ENCODE peak calls at places on chromosomes 6 and 20, in four cellular contexts. One of them, this sample, is unnamed.

GRCh38 chr20:49508435-49509199 is 26.1 kb upstream of the KCNB1 start:
- DNase-seq in Peyer's patch: no peak
- DNase-seq in H4: peak
- DNase-seq in HuH-7.5: peak
- DNase-seq in this sample: peak

GRCh38 chr6:148869589-148869988 is 122.8 kb downstream of the UST start:
- DNase-seq in H4: peak
- DNase-seq in HuH-7.5: no peak
- DNase-seq in Peyer's patch: no peak
- DNase-seq in this sample: peak

GRCh38 chr6:10837009-10837691 is 1.2 kb downstream of the MAK start:
- DNase-seq in H4: no peak
- DNase-seq in HuH-7.5: peak
- DNase-seq in Peyer's patch: peak
- DNase-seq in this sample: peak

GRCh38 chr6:165646484-165646883 is 16.6 kb downstream of the PDE10A start:
- DNase-seq in HuH-7.5: no peak
- DNase-seq in Peyer's patch: no peak
- DNase-seq in H4: no peak
- DNase-seq in this sample: no peak

GRCh38 chr6:73006161-73006560 is 219.1 kb downstream of the KHDC1L start:
- DNase-seq in Peyer's patch: no peak
- DNase-seq in HuH-7.5: no peak
- DNase-seq in H4: no peak
- DNase-seq in this sample: no peak

GRCh38 chr6:76703285-76703684 is 630.8 kb upstream of the IMPG1 start:
- DNase-seq in H4: no peak
- DNase-seq in HuH-7.5: no peak
- DNase-seq in Peyer's patch: no peak
- DNase-seq in this sample: no peak

GRCh38 chr6:31579546-31580445 is 2.4 kb downstream of the LTB start:
- DNase-seq in H4: no peak
- DNase-seq in HuH-7.5: no peak
- DNase-seq in Peyer's patch: no peak
- DNase-seq in this sample: no peak

GRCh38 chr6:137872071-137872470 is 5.0 kb downstream of the TNFAIP3 start:
- DNase-seq in HuH-7.5: no peak
- DNase-seq in Peyer's patch: no peak
- DNase-seq in H4: no peak
- DNase-seq in this sample: no peak

GRCh38 chr6:112957526-112957916 is 610.4 kb downstream of the RFPL4B start:
- DNase-seq in HuH-7.5: no peak
- DNase-seq in H4: no peak
- DNase-seq in Peyer's patch: no peak
- DNase-seq in this sample: no peak

GRCh38 chr20:24370249-24370648 is 99.2 kb upstream of the SYNDIG1 start:
- DNase-seq in Peyer's patch: no peak
- DNase-seq in HuH-7.5: no peak
- DNase-seq in H4: no peak
- DNase-seq in this sample: no peak

GRCh38 chr6:134593887-134594286 is 276.0 kb upstream of the SGK1 start:
- DNase-seq in HuH-7.5: no peak
- DNase-seq in Peyer's patch: no peak
- DNase-seq in H4: no peak
- DNase-seq in this sample: no peak

GRCh38 chr6:37244430-37245310 is 12.9 kb upstream of the TBC1D22B start:
- DNase-seq in HuH-7.5: no peak
- DNase-seq in H4: peak
- DNase-seq in Peyer's patch: no peak
- DNase-seq in this sample: no peak

GRCh38 chr6:162119349-162119748 is 608.2 kb downstream of the PRKN start:
- DNase-seq in H4: peak
- DNase-seq in Peyer's patch: no peak
- DNase-seq in HuH-7.5: no peak
- DNase-seq in this sample: no peak

GRCh38 chr20:6959900-6960312 is 192.4 kb downstream of the BMP2 start:
- DNase-seq in Peyer's patch: no peak
- DNase-seq in H4: no peak
- DNase-seq in HuH-7.5: no peak
- DNase-seq in this sample: no peak

GRCh38 chr6:156934054-156934424 is 156.9 kb downstream of the ARID1B start:
- DNase-seq in Peyer's patch: no peak
- DNase-seq in H4: no peak
- DNase-seq in HuH-7.5: no peak
- DNase-seq in this sample: no peak

GRCh38 chr6:78345882-78346281 is 521.5 kb upstream of the IRAK1BP1 start:
- DNase-seq in HuH-7.5: no peak
- DNase-seq in Peyer's patch: no peak
- DNase-seq in H4: no peak
- DNase-seq in this sample: no peak

GRCh38 chr20:56683077-56683865 is 54.2 kb downstream of the TFAP2C start:
- DNase-seq in HuH-7.5: no peak
- DNase-seq in H4: no peak
- DNase-seq in Peyer's patch: no peak
- DNase-seq in this sample: no peak

This sample was measured in 8988T.